ENCODE peak calls at places on chromosomes 1 and 21, in seven cellular contexts. One of them, this sample, is unnamed.

GRCh38 chr1:51638350-51638749 is 21.5 kb downstream of the OSBPL9 start:
- DNase-seq in HFF-Myc: no peak
- DNase-seq in spleen: no peak
- DNase-seq in AG09309: no peak
- DNase-seq in HEK293T: no peak
- DNase-seq in NCI-H748 treated with DMSO at 0.1 percent for 48 hours: no peak
- DNase-seq in stomach: no peak
- DNase-seq in this sample: no peak

GRCh38 chr1:175269151-175269550 is 76.6 kb upstream of the KIAA0040 start:
- DNase-seq in HFF-Myc: no peak
- DNase-seq in spleen: no peak
- DNase-seq in AG09309: no peak
- DNase-seq in HEK293T: no peak
- DNase-seq in NCI-H748 treated with DMSO at 0.1 percent for 48 hours: no peak
- DNase-seq in stomach: no peak
- DNase-seq in this sample: no peak

GRCh38 chr1:33443705-33444180 is 12.8 kb upstream of the PHC2 start:
- DNase-seq in HFF-Myc: no peak
- DNase-seq in spleen: no peak
- DNase-seq in AG09309: no peak
- DNase-seq in HEK293T: no peak
- DNase-seq in NCI-H748 treated with DMSO at 0.1 percent for 48 hours: no peak
- DNase-seq in stomach: no peak
- DNase-seq in this sample: no peak

GRCh38 chr1:68706639-68707317 is 209.9 kb upstream of the DEPDC1 start:
- DNase-seq in HFF-Myc: no peak
- DNase-seq in spleen: no peak
- DNase-seq in AG09309: no peak
- DNase-seq in HEK293T: no peak
- DNase-seq in NCI-H748 treated with DMSO at 0.1 percent for 48 hours: no peak
- DNase-seq in stomach: no peak
- DNase-seq in this sample: no peak

GRCh38 chr21:32261929-32262328 is 16.9 kb downstream of the MIS18A start:
- DNase-seq in HFF-Myc: no peak
- DNase-seq in spleen: no peak
- DNase-seq in AG09309: no peak
- DNase-seq in HEK293T: no peak
- DNase-seq in NCI-H748 treated with DMSO at 0.1 percent for 48 hours: no peak
- DNase-seq in stomach: no peak
- DNase-seq in this sample: no peak

GRCh38 chr1:65195495-65196417 is 47.8 kb downstream of the AK4 start:
- DNase-seq in HFF-Myc: peak; percentile 92
- DNase-seq in spleen: no peak
- DNase-seq in AG09309: no peak
- DNase-seq in HEK293T: no peak
- DNase-seq in NCI-H748 treated with DMSO at 0.1 percent for 48 hours: no peak
- DNase-seq in stomach: no peak
- DNase-seq in this sample: no peak

GRCh38 chr21:33021667-33022066 is 4.1 kb upstream of the OLIG2 start:
- DNase-seq in HFF-Myc: no peak
- DNase-seq in spleen: no peak
- DNase-seq in AG09309: no peak
- DNase-seq in HEK293T: no peak
- DNase-seq in NCI-H748 treated with DMSO at 0.1 percent for 48 hours: no peak
- DNase-seq in stomach: no peak
- DNase-seq in this sample: no peak

GRCh38 chr1:227999056-227999930 is 7.5 kb upstream of the WNT3A start:
- DNase-seq in HFF-Myc: peak; percentile 25
- DNase-seq in spleen: peak; percentile 88
- DNase-seq in AG09309: peak; percentile 25
- DNase-seq in HEK293T: peak; percentile 88
- DNase-seq in NCI-H748 treated with DMSO at 0.1 percent for 48 hours: peak; percentile 8
- DNase-seq in stomach: peak; percentile 72
- DNase-seq in this sample: no peak

GRCh38 chr1:54838565-54839180 is 37.5 kb upstream of the TTC22 start:
- DNase-seq in HFF-Myc: no peak
- DNase-seq in spleen: no peak
- DNase-seq in AG09309: no peak
- DNase-seq in HEK293T: no peak
- DNase-seq in NCI-H748 treated with DMSO at 0.1 percent for 48 hours: no peak
- DNase-seq in stomach: peak; percentile 14
- DNase-seq in this sample: no peak

GRCh38 chr1:167297222-167298214 is 76.8 kb downstream of the POU2F1 start:
- DNase-seq in HFF-Myc: no peak
- DNase-seq in spleen: no peak
- DNase-seq in AG09309: no peak
- DNase-seq in HEK293T: no peak
- DNase-seq in NCI-H748 treated with DMSO at 0.1 percent for 48 hours: no peak
- DNase-seq in stomach: peak; percentile 49
- DNase-seq in this sample: no peak

GRCh38 chr1:12087797-12088314 is 24.8 kb downstream of the TNFRSF8 start:
- DNase-seq in HFF-Myc: no peak
- DNase-seq in spleen: no peak
- DNase-seq in AG09309: no peak
- DNase-seq in HEK293T: no peak
- DNase-seq in NCI-H748 treated with DMSO at 0.1 percent for 48 hours: no peak
- DNase-seq in stomach: no peak
- DNase-seq in this sample: no peak

GRCh38 chr1:100076319-100076718 is 56.4 kb downstream of the SASS6 start:
- DNase-seq in HFF-Myc: no peak
- DNase-seq in spleen: no peak
- DNase-seq in AG09309: no peak
- DNase-seq in HEK293T: no peak
- DNase-seq in NCI-H748 treated with DMSO at 0.1 percent for 48 hours: no peak
- DNase-seq in stomach: no peak
- DNase-seq in this sample: no peak

GRCh38 chr21:17279663-17280062 is 233.2 kb upstream of the CXADR start:
- DNase-seq in HFF-Myc: no peak
- DNase-seq in spleen: no peak
- DNase-seq in AG09309: no peak
- DNase-seq in HEK293T: no peak
- DNase-seq in NCI-H748 treated with DMSO at 0.1 percent for 48 hours: no peak
- DNase-seq in stomach: no peak
- DNase-seq in this sample: no peak

GRCh38 chr21:45772180-45772579 is 128.7 kb downstream of the PCBP3 start:
- DNase-seq in HFF-Myc: no peak
- DNase-seq in spleen: no peak
- DNase-seq in AG09309: no peak
- DNase-seq in HEK293T: no peak
- DNase-seq in NCI-H748 treated with DMSO at 0.1 percent for 48 hours: no peak
- DNase-seq in stomach: no peak
- DNase-seq in this sample: no peak

GRCh38 chr1:112579801-112580510 is 39.0 kb downstream of the ST7L start:
- DNase-seq in HFF-Myc: no peak
- DNase-seq in spleen: no peak
- DNase-seq in AG09309: peak; percentile 34
- DNase-seq in HEK293T: no peak
- DNase-seq in NCI-H748 treated with DMSO at 0.1 percent for 48 hours: no peak
- DNase-seq in stomach: no peak
- DNase-seq in this sample: peak; percentile 36

GRCh38 chr1:5993553-5994510 is 1.6 kb upstream of the NPHP4 start:
- DNase-seq in HFF-Myc: no peak
- DNase-seq in spleen: peak; percentile 86
- DNase-seq in AG09309: no peak
- DNase-seq in HEK293T: no peak
- DNase-seq in NCI-H748 treated with DMSO at 0.1 percent for 48 hours: no peak
- DNase-seq in stomach: no peak
- DNase-seq in this sample: no peak

GRCh38 chr1:164767257-164768044 is 208.5 kb downstream of the PBX1 start:
- DNase-seq in HFF-Myc: peak; percentile 86
- DNase-seq in spleen: no peak
- DNase-seq in AG09309: peak; percentile 82
- DNase-seq in HEK293T: no peak
- DNase-seq in NCI-H748 treated with DMSO at 0.1 percent for 48 hours: no peak
- DNase-seq in stomach: no peak
- DNase-seq in this sample: peak; percentile 87

GRCh38 chr1:23788695-23789094 is 2.2 kb upstream of the LYPLA2 start:
- DNase-seq in HFF-Myc: no peak
- DNase-seq in spleen: peak; percentile 34
- DNase-seq in AG09309: no peak
- DNase-seq in HEK293T: no peak
- DNase-seq in NCI-H748 treated with DMSO at 0.1 percent for 48 hours: no peak
- DNase-seq in stomach: no peak
- DNase-seq in this sample: no peak

GRCh38 chr1:213444224-213444623 is 393.2 kb downstream of the RPS6KC1 start:
- DNase-seq in HFF-Myc: no peak
- DNase-seq in spleen: no peak
- DNase-seq in AG09309: no peak
- DNase-seq in HEK293T: no peak
- DNase-seq in NCI-H748 treated with DMSO at 0.1 percent for 48 hours: no peak
- DNase-seq in stomach: no peak
- DNase-seq in this sample: no peak

GRCh38 chr1:84426376-84426775 is 28.1 kb downstream of the DNASE2B start:
- DNase-seq in HFF-Myc: no peak
- DNase-seq in spleen: no peak
- DNase-seq in AG09309: no peak
- DNase-seq in HEK293T: no peak
- DNase-seq in NCI-H748 treated with DMSO at 0.1 percent for 48 hours: no peak
- DNase-seq in stomach: no peak
- DNase-seq in this sample: no peak

GRCh38 chr1:111976332-111976731 is 13.1 kb downstream of the KCND3 start:
- DNase-seq in HFF-Myc: no peak
- DNase-seq in spleen: no peak
- DNase-seq in AG09309: no peak
- DNase-seq in HEK293T: no peak
- DNase-seq in NCI-H748 treated with DMSO at 0.1 percent for 48 hours: no peak
- DNase-seq in stomach: no peak
- DNase-seq in this sample: no peak

GRCh38 chr1:221856188-221857093 is 114.6 kb upstream of the DUSP10 start:
- DNase-seq in HFF-Myc: no peak
- DNase-seq in spleen: no peak
- DNase-seq in AG09309: no peak
- DNase-seq in HEK293T: no peak
- DNase-seq in NCI-H748 treated with DMSO at 0.1 percent for 48 hours: no peak
- DNase-seq in stomach: no peak
- DNase-seq in this sample: no peak

GRCh38 chr1:23696335-23696989 is 4.9 kb downstream of the RPL11 start:
- DNase-seq in HFF-Myc: no peak
- DNase-seq in spleen: no peak
- DNase-seq in AG09309: no peak
- DNase-seq in HEK293T: no peak
- DNase-seq in NCI-H748 treated with DMSO at 0.1 percent for 48 hours: no peak
- DNase-seq in stomach: no peak
- DNase-seq in this sample: no peak

GRCh38 chr1:171286032-171286705 is 27.8 kb upstream of the FMO4 start:
- DNase-seq in HFF-Myc: no peak
- DNase-seq in spleen: no peak
- DNase-seq in AG09309: no peak
- DNase-seq in HEK293T: no peak
- DNase-seq in NCI-H748 treated with DMSO at 0.1 percent for 48 hours: no peak
- DNase-seq in stomach: no peak
- DNase-seq in this sample: no peak

GRCh38 chr1:2322065-2322571 is 69.2 kb downstream of the MORN1 start:
- DNase-seq in HFF-Myc: no peak
- DNase-seq in spleen: no peak
- DNase-seq in AG09309: peak; percentile 67
- DNase-seq in HEK293T: no peak
- DNase-seq in NCI-H748 treated with DMSO at 0.1 percent for 48 hours: no peak
- DNase-seq in stomach: peak; percentile 64
- DNase-seq in this sample: peak; percentile 54

GRCh38 chr1:69700770-69701169 is 133.0 kb downstream of the LRRC7 start:
- DNase-seq in HFF-Myc: no peak
- DNase-seq in spleen: no peak
- DNase-seq in AG09309: no peak
- DNase-seq in HEK293T: peak; percentile 48
- DNase-seq in NCI-H748 treated with DMSO at 0.1 percent for 48 hours: no peak
- DNase-seq in stomach: no peak
- DNase-seq in this sample: no peak

GRCh38 chr21:45420061-45420521 is 15.1 kb downstream of the COL18A1 start:
- DNase-seq in HFF-Myc: no peak
- DNase-seq in spleen: peak; percentile 56
- DNase-seq in AG09309: no peak
- DNase-seq in HEK293T: no peak
- DNase-seq in NCI-H748 treated with DMSO at 0.1 percent for 48 hours: no peak
- DNase-seq in stomach: peak; percentile 65
- DNase-seq in this sample: no peak

GRCh38 chr1:65896721-65897120 is 104.0 kb downstream of the PDE4B start:
- DNase-seq in HFF-Myc: no peak
- DNase-seq in spleen: no peak
- DNase-seq in AG09309: peak; percentile 75
- DNase-seq in HEK293T: no peak
- DNase-seq in NCI-H748 treated with DMSO at 0.1 percent for 48 hours: no peak
- DNase-seq in stomach: no peak
- DNase-seq in this sample: no peak

GRCh38 chr1:221089273-221089672 is 210.0 kb downstream of the HLX start:
- DNase-seq in HFF-Myc: no peak
- DNase-seq in spleen: no peak
- DNase-seq in AG09309: no peak
- DNase-seq in HEK293T: no peak
- DNase-seq in NCI-H748 treated with DMSO at 0.1 percent for 48 hours: no peak
- DNase-seq in stomach: no peak
- DNase-seq in this sample: no peak

GRCh38 chr21:32334980-32335471 is 36.4 kb downstream of the MRAP start:
- DNase-seq in HFF-Myc: peak; percentile 33
- DNase-seq in spleen: no peak
- DNase-seq in AG09309: no peak
- DNase-seq in HEK293T: no peak
- DNase-seq in NCI-H748 treated with DMSO at 0.1 percent for 48 hours: no peak
- DNase-seq in stomach: no peak
- DNase-seq in this sample: no peak

GRCh38 chr1:152869808-152870419 is 8.2 kb upstream of the SMCP start:
- DNase-seq in HFF-Myc: peak; percentile 26
- DNase-seq in spleen: no peak
- DNase-seq in AG09309: peak; percentile 17
- DNase-seq in HEK293T: peak; percentile 86
- DNase-seq in NCI-H748 treated with DMSO at 0.1 percent for 48 hours: peak; percentile 6
- DNase-seq in stomach: peak; percentile 75
- DNase-seq in this sample: no peak

GRCh38 chr1:35573198-35573775 is at the start of gene TFAP2E:
- DNase-seq in HFF-Myc: no peak
- DNase-seq in spleen: peak; percentile 76
- DNase-seq in AG09309: no peak
- DNase-seq in HEK293T: no peak
- DNase-seq in NCI-H748 treated with DMSO at 0.1 percent for 48 hours: no peak
- DNase-seq in stomach: peak; percentile 71
- DNase-seq in this sample: no peak

GRCh38 chr1:208449951-208450350 is 205.8 kb upstream of the PLXNA2 start:
- DNase-seq in HFF-Myc: no peak
- DNase-seq in spleen: no peak
- DNase-seq in AG09309: no peak
- DNase-seq in HEK293T: no peak
- DNase-seq in NCI-H748 treated with DMSO at 0.1 percent for 48 hours: no peak
- DNase-seq in stomach: no peak
- DNase-seq in this sample: no peak

GRCh38 chr1:78475888-78476610 is 14.7 kb upstream of the PTGFR start:
- DNase-seq in HFF-Myc: no peak
- DNase-seq in spleen: no peak
- DNase-seq in AG09309: no peak
- DNase-seq in HEK293T: no peak
- DNase-seq in NCI-H748 treated with DMSO at 0.1 percent for 48 hours: no peak
- DNase-seq in stomach: no peak
- DNase-seq in this sample: no peak

GRCh38 chr1:211082824-211083223 is 51.1 kb downstream of the KCNH1 start:
- DNase-seq in HFF-Myc: no peak
- DNase-seq in spleen: no peak
- DNase-seq in AG09309: no peak
- DNase-seq in HEK293T: no peak
- DNase-seq in NCI-H748 treated with DMSO at 0.1 percent for 48 hours: no peak
- DNase-seq in stomach: no peak
- DNase-seq in this sample: no peak

GRCh38 chr1:205766038-205766437 is 9.2 kb downstream of the RAB29 start:
- DNase-seq in HFF-Myc: no peak
- DNase-seq in spleen: no peak
- DNase-seq in AG09309: no peak
- DNase-seq in HEK293T: no peak
- DNase-seq in NCI-H748 treated with DMSO at 0.1 percent for 48 hours: no peak
- DNase-seq in stomach: no peak
- DNase-seq in this sample: no peak